ENCODE peak calls at places on chromosomes 2 and 18, in nine cellular contexts. Q, Z, V, I, D, F, X, R and L are unnamed samples.

GRCh38 chr2:27262379-27263286 is at the start of gene SLC30A3:
- DNase-seq in D (no peak), Q (peak), I (peak), X (peak), R (peak), Z (peak), F (no peak), V (peak), L (peak)

GRCh38 chr18:63997041-63997440 is 27.2 kb downstream of the SERPINB8 start:
- DNase-seq in F (no peak), Z (no peak), D (no peak), R (no peak), X (no peak), V (no peak), I (no peak), Q (no peak), L (no peak)

GRCh38 chr2:18077211-18077610 is 198.7 kb downstream of the KCNS3 start:
- DNase-seq in I (no peak), R (no peak), Z (no peak), Q (no peak), D (no peak), X (no peak), V (no peak), F (no peak), L (no peak)

GRCh38 chr18:47113796-47114540 is 36.3 kb downstream of the HDHD2 start:
- DNase-seq in R (no peak), I (no peak), Q (no peak), X (no peak), V (no peak), F (no peak), D (peak), Z (no peak), L (no peak)

GRCh38 chr18:48028081-48028480 is 97.6 kb upstream of the SMAD2 start:
- DNase-seq in Q (no peak), I (no peak), Z (no peak), V (no peak), D (no peak), F (no peak), R (no peak), X (no peak), L (no peak)

GRCh38 chr2:175435012-175435411 is 253.5 kb upstream of the ATP5MC3 start:
- DNase-seq in V (no peak), D (no peak), F (no peak), I (no peak), Q (no peak), R (no peak), X (no peak), Z (no peak), L (no peak)

GRCh38 chr2:150486539-150487484 is 655 bp downstream of the RND3 start:
- DNase-seq in X (peak), I (peak), Q (peak), R (peak), F (no peak), D (peak), Z (no peak), V (peak), L (no peak)

GRCh38 chr18:48126240-48126639 is 195.8 kb upstream of the SMAD2 start:
- DNase-seq in R (no peak), V (no peak), Q (no peak), X (no peak), F (no peak), Z (no peak), I (no peak), D (no peak), L (no peak)

GRCh38 chr2:46954951-46955571 is 39.5 kb upstream of the MCFD2 start:
- DNase-seq in X (peak), I (no peak), Z (no peak), V (peak), F (no peak), D (peak), R (no peak), Q (no peak), L (no peak)

GRCh38 chr2:74052732-74053712 is 68.3 kb downstream of the TET3 start:
- DNase-seq in I (no peak), F (no peak), Z (no peak), R (no peak), D (no peak), X (no peak), Q (peak), V (no peak), L (no peak)

GRCh38 chr2:146874260-146874658 is 970.6 kb upstream of the ACVR2A start:
- DNase-seq in R (no peak), Q (no peak), X (no peak), Z (no peak), D (peak), V (no peak), I (no peak), F (no peak), L (peak)

GRCh38 chr2:20156826-20157605 is 67.9 kb downstream of the SDC1 start:
- DNase-seq in F (no peak), R (peak), X (no peak), V (no peak), I (no peak), Q (peak), Z (no peak), D (no peak), L (no peak)

GRCh38 chr2:238929242-238930081 is 81.6 kb downstream of the TWIST2 start:
- DNase-seq in F (no peak), V (peak), Q (no peak), R (no peak), X (no peak), Z (no peak), D (no peak), I (no peak), L (no peak)

GRCh38 chr2:129936334-129936934 is 43.0 kb upstream of the RAB6C start:
- DNase-seq in I (no peak), D (no peak), Q (peak), V (no peak), F (peak), X (no peak), Z (peak), R (peak), L (no peak)